ENCODE peak calls at places on chromosomes 13 and 19, in nine cellular contexts. Y is uterus, E is stomach, M is colonic mucosa, T is endodermal cell, F is IMR-90, H is hepatocyte, D is BE2C, K is tibial artery. O is an unnamed sample.

GRCh38 chr19:8483165-8483564 is 19.3 kb downstream of the PRAM1 start:
- DNase-seq in Y (no peak), E (no peak), M (no peak), T (no peak), F (no peak), H (no peak), D (no peak), K (no peak), O (no peak)

GRCh38 chr13:93227906-93228801 is 1.5 kb downstream of the GPC6 start:
- DNase-seq in Y (peak; percentile 51), E (peak; percentile 28), M (peak; percentile 34), T (peak; percentile 89), F (peak; percentile 87), H (peak; percentile 90), D (peak; percentile 87), K (peak; percentile 68), O (peak; percentile 88)

GRCh38 chr13:30441304-30441703 is 19.0 kb downstream of the UBE2L5 start:
- DNase-seq in Y (no peak), E (no peak), M (peak; percentile 7), T (no peak), F (peak; percentile 19), H (no peak), D (no peak), K (no peak), O (no peak)

GRCh38 chr13:30504081-30504480 is 38.3 kb upstream of the HMGB1 start:
- DNase-seq in Y (no peak), E (no peak), M (no peak), T (no peak), F (peak; percentile 31), H (no peak), D (no peak), K (no peak), O (no peak)

GRCh38 chr19:48842744-48843162 is 6.5 kb upstream of the HSD17B14 start:
- DNase-seq in Y (peak; percentile 37), E (no peak), M (peak; percentile 55), T (peak; percentile 84), F (peak; percentile 48), H (peak; percentile 76), D (peak; percentile 68), K (peak; percentile 44), O (peak; percentile 87)

GRCh38 chr13:61414686-61415664 is 674 bp downstream of the PCDH20 start:
- DNase-seq in Y (peak; percentile 21), E (peak; percentile 65), M (peak; percentile 82), T (peak; percentile 94), F (no peak), H (peak; percentile 76), D (peak; percentile 85), K (no peak), O (peak; percentile 79)

GRCh38 chr13:59398661-59399060 is 765.1 kb downstream of the DIAPH3 start:
- DNase-seq in Y (no peak), E (no peak), M (no peak), T (no peak), F (no peak), H (no peak), D (no peak), K (no peak), O (no peak)

GRCh38 chr13:103033999-103034398 is 32.2 kb downstream of the SLC10A2 start:
- DNase-seq in Y (no peak), E (no peak), M (no peak), T (no peak), F (no peak), H (no peak), D (no peak), K (no peak), O (no peak)

GRCh38 chr19:10346509-10346908 is 7.1 kb upstream of the ICAM3 start:
- DNase-seq in Y (no peak), E (no peak), M (no peak), T (no peak), F (peak; percentile 25), H (no peak), D (no peak), K (no peak), O (no peak)

GRCh38 chr19:58492265-58492664 is 16.1 kb downstream of the ZNF446 start:
- DNase-seq in Y (no peak), E (no peak), M (no peak), T (no peak), F (no peak), H (no peak), D (no peak), K (no peak), O (no peak)

GRCh38 chr13:39364797-39365468 is 238.1 kb downstream of the LHFPL6 start:
- DNase-seq in Y (no peak), E (no peak), M (no peak), T (no peak), F (peak; percentile 48), H (peak; percentile 28), D (no peak), K (no peak), O (peak; percentile 9)

GRCh38 chr19:54518844-54519243 is 16.2 kb downstream of the LAIR2 start:
- DNase-seq in Y (no peak), E (no peak), M (no peak), T (no peak), F (no peak), H (no peak), D (no peak), K (no peak), O (no peak)

GRCh38 chr13:24511824-24512207 is 762 bp downstream of the PARP4 start:
- DNase-seq in Y (no peak), E (no peak), M (no peak), T (no peak), F (no peak), H (no peak), D (no peak), K (no peak), O (no peak)

GRCh38 chr19:52963229-52963760 is 614 bp upstream of the ZNF816 start:
- DNase-seq in Y (no peak), E (no peak), M (peak; percentile 33), T (peak; percentile 76), F (no peak), H (peak; percentile 44), D (peak; percentile 11), K (no peak), O (peak; percentile 42)

GRCh38 chr19:13681509-13681908 is 82.8 kb upstream of the MRI1 start:
- DNase-seq in Y (no peak), E (no peak), M (no peak), T (no peak), F (no peak), H (no peak), D (no peak), K (no peak), O (no peak)
- H3K27me3 ChIP-seq in Y (no peaks in the 10 kb centered on the region), E (no peaks in the 10 kb centered on the region), M (no peaks in the 10 kb centered on the region), T (no peaks in the 10 kb centered on the region), F (no peaks in the 10 kb centered on the region), H (no peaks in the 10 kb centered on the region), D (no peaks in the 10 kb centered on the region), K (peaks cover 7% of the 10 kb centered on the region), O (no peaks in the 10 kb centered on the region)

GRCh38 chr19:6417713-6418561 is 6.7 kb downstream of the KHSRP start:
- DNase-seq in Y (peak; percentile 66), E (no peak), M (no peak), T (peak; percentile 79), F (peak; percentile 5), H (no peak), D (peak; percentile 47), K (no peak), O (peak; percentile 90)
- H3K36me3 ChIP-seq in Y (no peaks in the 10 kb centered on the region), E (peaks cover 85% of the 10 kb centered on the region), M (peaks cover 42% of the 10 kb centered on the region), T (peaks cover 92% of the 10 kb centered on the region), F (peaks cover 77% of the 10 kb centered on the region), H (no peaks in the 10 kb centered on the region), D (peaks cover 88% of the 10 kb centered on the region), K (peaks cover 90% of the 10 kb centered on the region), O (peaks cover 56% of the 10 kb centered on the region)

DNA sequence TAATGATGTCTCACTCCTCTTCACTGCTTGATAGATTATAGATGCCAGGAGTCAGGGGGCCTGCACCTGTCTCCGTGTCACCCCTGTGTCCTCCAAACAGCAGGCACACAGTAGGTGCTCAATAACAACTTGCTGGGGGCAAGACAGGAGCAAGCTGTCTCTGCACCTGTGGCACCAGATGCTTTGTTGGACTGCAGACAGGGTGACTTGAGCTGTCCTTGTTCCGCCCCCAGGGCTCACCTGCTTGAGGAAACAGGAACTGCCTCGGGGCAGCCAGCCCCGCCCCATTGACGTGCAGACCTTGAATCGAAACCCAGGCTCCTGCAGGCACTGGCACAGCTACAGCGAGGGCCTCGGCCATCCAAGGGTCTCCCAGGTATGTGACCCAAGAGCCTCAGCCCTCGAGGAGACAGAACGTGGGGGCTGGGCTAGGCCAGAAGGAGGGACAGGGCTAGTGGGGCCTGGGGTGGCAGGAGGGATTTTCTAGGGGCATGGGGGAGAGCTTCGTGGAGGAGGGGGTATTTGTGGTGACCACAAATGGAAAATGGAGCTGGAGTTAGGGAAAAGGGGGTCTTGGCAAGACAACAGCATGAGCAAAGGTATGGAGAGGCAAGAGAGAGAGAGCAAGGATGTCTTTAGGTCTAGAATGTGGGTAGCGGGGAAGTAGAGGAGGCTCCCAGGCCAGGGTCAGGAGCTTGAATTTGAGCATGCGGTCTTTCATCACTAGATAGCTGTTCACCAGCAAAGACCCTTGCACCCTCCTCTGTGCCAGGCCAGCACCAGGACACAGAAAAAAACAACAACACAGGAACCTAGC is at the start of gene HSH2D:
- DNase-seq in Y (no peak), E (peak; percentile 94), M (peak; percentile 92), T (peak; percentile 87), F (no peak), H (peak; percentile 83), D (no peak), K (no peak), O (peak; percentile 82)
- H3K4me3 ChIP-seq in Y (no peak within 1 kb of the TSS), E (peak within 1 kb of the TSS; percentile 44), M (peak within 1 kb of the TSS; percentile 33), T (no peak within 1 kb of the TSS), F (no peak within 1 kb of the TSS), H (no peak within 1 kb of the TSS), D (no peak within 1 kb of the TSS), K (no peak within 1 kb of the TSS), O (no peak within 1 kb of the TSS)

GRCh38 chr13:94712812-94713555 is 639 bp upstream of the SOX21 start:
- DNase-seq in Y (no peak), E (peak; percentile 78), M (no peak), T (peak; percentile 81), F (peak; percentile 46), H (peak; percentile 73), D (peak; percentile 50), K (no peak), O (peak; percentile 79)

GRCh38 chr13:94712287-94712811 is at the start of gene SOX21:
- DNase-seq in Y (no peak), E (no peak), M (no peak), T (peak; percentile 78), F (no peak), H (no peak), D (no peak), K (no peak), O (peak; percentile 73)

GRCh38 chr13:94711561-94712286 is 621 bp downstream of the SOX21 start:
- DNase-seq in Y (no peak), E (no peak), M (no peak), T (no peak), F (no peak), H (peak; percentile 46), D (peak; percentile 46), K (no peak), O (peak; percentile 78)

GRCh38 chr13:94713556-94714182 is 1.3 kb upstream of the SOX21 start:
- DNase-seq in Y (no peak), E (no peak), M (no peak), T (peak; percentile 75), F (no peak), H (no peak), D (no peak), K (no peak), O (no peak)

DNA sequence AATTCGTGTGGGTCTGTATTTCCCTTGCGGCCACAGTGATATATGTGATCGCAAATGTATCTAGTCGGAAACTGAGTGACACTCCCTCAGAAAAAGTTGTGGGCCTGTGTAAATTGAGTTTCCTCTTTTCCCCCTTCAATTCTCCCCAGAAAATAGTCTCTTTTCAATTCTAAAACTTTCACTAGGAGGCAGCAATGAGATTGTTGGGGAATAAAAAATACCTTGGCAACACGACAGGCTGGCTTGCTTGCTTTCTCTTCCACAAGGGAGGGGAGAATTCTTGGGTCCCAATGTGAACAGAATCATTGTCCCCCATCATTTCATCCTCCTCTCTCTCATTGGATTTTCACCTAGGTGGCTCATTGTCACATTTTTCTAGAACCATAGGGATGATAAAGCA is 3.7 kb upstream of the SOX21 start:
- DNase-seq in Y (no peak), E (no peak), M (no peak), T (no peak), F (no peak), H (no peak), D (no peak), K (no peak), O (peak; percentile 44)
- H3K27me3 ChIP-seq in Y (peaks cover 36% of the 10 kb centered on the region), E (peaks cover 33% of the 10 kb centered on the region), M (peaks cover 45% of the 10 kb centered on the region), T (peaks cover 44% of the 10 kb centered on the region), F (peaks cover 49% of the 10 kb centered on the region), H (peaks cover 64% of the 10 kb centered on the region), D (peaks cover 75% of the 10 kb centered on the region), K (peaks cover 43% of the 10 kb centered on the region), O (peaks cover 35% of the 10 kb centered on the region)